ENCODE peak calls at places on chromosomes 2 and 18, in four cellular contexts. One of them, this sample, is unnamed.

GRCh38 chr2:144519934-144520717 is at the start of gene ZEB2:
- DNase-seq in fibroblast of lung: peak
- DNase-seq in mesendoderm: peak
- DNase-seq in breast epithelium: peak
- DNase-seq in this sample: no peak

GRCh38 chr2:239303711-239304532 is 96.9 kb downstream of the HDAC4 start:
- DNase-seq in fibroblast of lung: no peak
- DNase-seq in mesendoderm: no peak
- DNase-seq in breast epithelium: no peak
- DNase-seq in this sample: no peak

GRCh38 chr2:80238692-80239469 is 65.7 kb downstream of the LRRTM1 start:
- DNase-seq in breast epithelium: no peak
- DNase-seq in fibroblast of lung: peak
- DNase-seq in mesendoderm: peak
- DNase-seq in this sample: no peak

GRCh38 chr2:158747346-158747745 is 47.8 kb upstream of the DAPL1 start:
- DNase-seq in breast epithelium: no peak
- DNase-seq in fibroblast of lung: no peak
- DNase-seq in mesendoderm: no peak
- DNase-seq in this sample: no peak

GRCh38 chr2:86563650-86564061 is 413 bp upstream of the CHMP3 start:
- DNase-seq in breast epithelium: no peak
- DNase-seq in mesendoderm: no peak
- DNase-seq in fibroblast of lung: no peak
- DNase-seq in this sample: no peak

GRCh38 chr18:10140928-10141327 is 227.1 kb downstream of the VAPA start:
- DNase-seq in fibroblast of lung: peak
- DNase-seq in breast epithelium: no peak
- DNase-seq in mesendoderm: no peak
- DNase-seq in this sample: no peak

GRCh38 chr18:41265047-41265446 is 690.0 kb upstream of the PIK3C3 start:
- DNase-seq in fibroblast of lung: peak
- DNase-seq in mesendoderm: no peak
- DNase-seq in breast epithelium: no peak
- DNase-seq in this sample: no peak

GRCh38 chr18:75548353-75548752 is 120.8 kb upstream of the SMIM21 start:
- DNase-seq in mesendoderm: peak
- DNase-seq in fibroblast of lung: peak
- DNase-seq in breast epithelium: no peak
- DNase-seq in this sample: no peak

GRCh38 chr2:51025942-51026574 is 5.9 kb downstream of the NRXN1 start:
- DNase-seq in breast epithelium: no peak
- DNase-seq in mesendoderm: peak
- DNase-seq in fibroblast of lung: no peak
- DNase-seq in this sample: no peak

GRCh38 chr2:172119089-172119488 is 16.4 kb upstream of the DLX2 start:
- DNase-seq in breast epithelium: no peak
- DNase-seq in fibroblast of lung: peak
- DNase-seq in mesendoderm: peak
- DNase-seq in this sample: no peak

GRCh38 chr18:55500316-55501086 is 87.5 kb downstream of the TCF4 start:
- DNase-seq in mesendoderm: no peak
- DNase-seq in fibroblast of lung: peak
- DNase-seq in breast epithelium: no peak
- DNase-seq in this sample: no peak

GRCh38 chr18:22709288-22710060 is 223.7 kb upstream of the RBBP8 start:
- DNase-seq in breast epithelium: no peak
- DNase-seq in mesendoderm: no peak
- DNase-seq in fibroblast of lung: peak
- DNase-seq in this sample: no peak

GRCh38 chr18:23196119-23197004 is 61.1 kb downstream of the CABLES1 start:
- DNase-seq in mesendoderm: peak
- DNase-seq in breast epithelium: peak
- DNase-seq in fibroblast of lung: peak
- DNase-seq in this sample: no peak

GRCh38 chr18:27604583-27604982 is 419.5 kb upstream of the CHST9 start:
- DNase-seq in fibroblast of lung: peak
- DNase-seq in breast epithelium: no peak
- DNase-seq in mesendoderm: peak
- DNase-seq in this sample: no peak
- H3K27ac ChIP-seq in fibroblast of lung: no peak
- H3K27ac ChIP-seq in breast epithelium: no peak
- H3K27ac ChIP-seq in mesendoderm: no peak
- H3K27ac ChIP-seq in this sample: no peak

DNA sequence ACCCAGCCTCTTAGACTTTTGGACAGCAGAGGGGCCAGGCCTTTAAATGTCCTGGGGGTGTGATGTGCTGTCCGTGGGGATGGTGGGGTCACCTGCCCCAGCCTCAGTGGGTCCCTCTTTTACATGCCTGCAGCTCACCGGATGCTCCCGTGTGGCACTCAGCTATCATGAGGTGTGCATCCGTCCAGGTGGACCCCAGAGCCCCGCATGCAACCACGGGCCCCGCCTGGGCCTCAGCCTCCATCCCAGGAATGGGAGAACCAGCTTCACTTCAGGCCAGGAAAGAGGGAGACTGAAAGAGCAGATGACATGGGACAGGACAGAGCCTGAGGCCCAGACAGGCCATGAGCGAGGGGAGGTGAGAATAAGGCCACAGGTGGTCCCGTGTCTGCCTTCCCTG is 37.5 kb downstream of the RAMP1 start:
- DNase-seq in fibroblast of lung: no peak
- DNase-seq in mesendoderm: no peak
- DNase-seq in breast epithelium: no peak
- DNase-seq in this sample: no peak
- H3K27ac ChIP-seq in fibroblast of lung: no peak
- H3K27ac ChIP-seq in mesendoderm: no peak
- H3K27ac ChIP-seq in breast epithelium: no peak
- H3K27ac ChIP-seq in this sample: no peak

DNA sequence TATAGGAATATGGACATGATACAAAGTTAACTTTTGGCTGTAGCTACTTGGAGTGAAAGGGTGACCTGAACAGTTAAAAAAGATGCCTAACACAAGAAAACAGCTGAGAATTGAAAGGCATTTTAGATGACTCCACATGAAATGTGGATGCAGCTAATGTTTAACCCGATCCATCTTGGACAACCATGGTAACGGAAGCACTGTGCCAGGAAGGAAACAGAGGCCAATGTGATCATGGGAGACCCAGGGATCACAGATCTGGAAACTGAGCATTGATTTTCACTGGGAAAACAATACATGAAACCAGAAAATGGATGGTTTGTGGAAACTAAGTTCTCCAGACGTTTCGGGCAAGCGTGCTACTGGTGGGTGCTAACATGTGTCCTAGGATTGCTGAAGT is 669.1 kb downstream of the GALR1 start:
- DNase-seq in breast epithelium: no peak
- DNase-seq in mesendoderm: no peak
- DNase-seq in fibroblast of lung: no peak
- DNase-seq in this sample: no peak
- H3K27ac ChIP-seq in breast epithelium: no peak
- H3K27ac ChIP-seq in mesendoderm: no peak
- H3K27ac ChIP-seq in fibroblast of lung: no peak
- H3K27ac ChIP-seq in this sample: no peak

GRCh38 chr2:136130511-136130910 is 12.6 kb upstream of the CXCR4 start:
- DNase-seq in mesendoderm: peak
- DNase-seq in fibroblast of lung: no peak
- DNase-seq in breast epithelium: no peak
- DNase-seq in this sample: no peak
- H3K27ac ChIP-seq in mesendoderm: no peak
- H3K27ac ChIP-seq in fibroblast of lung: no peak
- H3K27ac ChIP-seq in breast epithelium: no peak
- H3K27ac ChIP-seq in this sample: no peak

DNA sequence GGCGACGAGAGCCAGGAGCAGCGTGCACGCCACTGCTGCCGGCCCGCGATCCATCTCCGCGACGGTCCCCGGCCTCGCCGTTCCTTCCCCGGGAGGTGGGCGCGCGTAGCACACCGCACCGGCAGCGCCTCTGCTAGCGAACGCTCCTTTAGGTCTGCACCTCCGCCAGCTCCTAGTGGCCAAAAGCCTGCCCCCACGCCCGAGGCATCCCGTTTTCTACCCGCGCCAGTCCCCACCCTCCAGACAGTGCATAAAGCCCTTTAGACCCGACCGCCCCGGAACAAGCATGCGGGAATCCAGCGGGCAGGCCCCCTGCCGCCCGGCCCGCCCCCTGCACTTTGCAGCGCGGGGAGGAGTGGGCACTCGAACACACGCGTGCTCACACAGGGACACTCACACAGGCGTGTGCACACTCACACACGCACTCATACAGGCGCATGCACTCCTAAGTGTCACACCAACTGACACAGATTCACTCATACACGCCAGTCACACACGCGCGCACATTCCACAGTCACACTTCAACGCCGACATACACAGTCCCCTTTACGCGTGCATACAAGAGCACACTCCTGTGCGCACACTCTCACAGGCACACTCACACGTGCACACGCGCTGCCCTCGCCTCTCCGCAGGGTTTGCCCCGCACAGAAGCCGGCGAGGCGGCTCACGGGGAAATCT is at the start of gene LRP2:
- DNase-seq in mesendoderm: peak
- DNase-seq in breast epithelium: no peak
- DNase-seq in fibroblast of lung: no peak
- DNase-seq in this sample: peak
- H3K27ac ChIP-seq in mesendoderm: no peak
- H3K27ac ChIP-seq in breast epithelium: peak
- H3K27ac ChIP-seq in fibroblast of lung: no peak
- H3K27ac ChIP-seq in this sample: no peak

GRCh38 chr2:234480337-234480736 is 16.5 kb downstream of the ARL4C start:
- DNase-seq in fibroblast of lung: no peak
- DNase-seq in mesendoderm: no peak
- DNase-seq in breast epithelium: no peak
- DNase-seq in this sample: no peak

GRCh38 chr2:234479465-234479864 is 17.4 kb downstream of the ARL4C start:
- DNase-seq in breast epithelium: no peak
- DNase-seq in fibroblast of lung: no peak
- DNase-seq in mesendoderm: no peak
- DNase-seq in this sample: no peak

GRCh38 chr2:234481301-234481700 is 15.6 kb downstream of the ARL4C start:
- DNase-seq in breast epithelium: no peak
- DNase-seq in fibroblast of lung: no peak
- DNase-seq in mesendoderm: no peak
- DNase-seq in this sample: no peak

GRCh38 chr2:234482807-234483206 is 14.1 kb downstream of the ARL4C start:
- DNase-seq in mesendoderm: no peak
- DNase-seq in fibroblast of lung: no peak
- DNase-seq in breast epithelium: no peak
- DNase-seq in this sample: no peak

GRCh38 chr2:234483568-234484251 is 13.2 kb downstream of the ARL4C start:
- DNase-seq in breast epithelium: no peak
- DNase-seq in fibroblast of lung: no peak
- DNase-seq in mesendoderm: peak
- DNase-seq in this sample: no peak
- H3K27ac ChIP-seq in breast epithelium: no peak
- H3K27ac ChIP-seq in fibroblast of lung: no peak
- H3K27ac ChIP-seq in mesendoderm: no peak
- H3K27ac ChIP-seq in this sample: no peak

DNA sequence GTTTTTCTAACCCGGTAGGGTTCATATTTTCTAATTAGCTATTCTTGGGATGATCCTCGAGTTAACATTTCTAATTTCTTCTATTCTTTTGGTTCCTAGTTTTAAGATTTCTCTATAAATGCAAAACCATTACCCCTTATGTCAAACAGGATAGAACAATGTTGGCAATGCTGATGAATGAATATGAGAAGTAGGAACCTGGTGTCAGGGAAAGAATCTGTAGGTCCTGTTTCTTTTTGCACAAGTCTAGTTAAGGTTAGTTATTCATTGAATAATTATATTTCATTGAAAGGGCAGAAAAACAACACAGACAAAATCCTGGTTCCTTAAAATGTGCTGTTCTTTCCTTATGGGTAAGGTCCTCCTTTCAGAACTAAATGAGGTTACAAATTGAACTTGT is 766.4 kb upstream of the FAM98A start:
- DNase-seq in mesendoderm: no peak
- DNase-seq in breast epithelium: no peak
- DNase-seq in fibroblast of lung: no peak
- DNase-seq in this sample: no peak
- H3K27ac ChIP-seq in mesendoderm: no peak
- H3K27ac ChIP-seq in breast epithelium: no peak
- H3K27ac ChIP-seq in fibroblast of lung: no peak
- H3K27ac ChIP-seq in this sample: no peak

This sample was measured in left lung.